ENCODE peak calls at places on chromosomes 5 and 9, in four cellular contexts. R is cardiac fibroblast, M is fibroblast of lung, U is sigmoid colon. S is an unnamed sample.
A peak's percentile ranks its signal among the peaks of the same experiment; 100 is the strongest.

GRCh38 chr5:1730487-1730847 is 69.2 kb downstream of the MRPL36 start:
- DNase-seq in R (no peak), M (no peak), U (peak; percentile 35), S (no peak)

GRCh38 chr5:150000990-150001659 is 586 bp downstream of the HMGXB3 start:
- DNase-seq in M (peak; percentile 56), R (peak; percentile 55), U (peak; percentile 69), S (peak; percentile 24)

GRCh38 chr9:128635266-128636023 is 21.2 kb downstream of the DYNC2I2 start:
- DNase-seq in M (peak; percentile 95), R (peak; percentile 97), U (peak; percentile 92), S (peak; percentile 94)

GRCh38 chr5:178530526-178530925 is 59.7 kb downstream of the COL23A1 start:
- DNase-seq in U (no peak), R (no peak), M (no peak), S (no peak)

GRCh38 chr5:180977852-180978251 is 10.8 kb upstream of the BTNL3 start:
- DNase-seq in U (no peak), R (no peak), M (no peak), S (no peak)

GRCh38 chr9:79257215-79257614 is 314.6 kb upstream of the TLE4 start:
- DNase-seq in M (peak; percentile 62), U (no peak), R (no peak), S (no peak)

GRCh38 chr5:1048861-1049838 is 40.5 kb downstream of the NKD2 start:
- DNase-seq in M (no peak), U (peak; percentile 57), R (no peak), S (no peak)

GRCh38 chr5:149166128-149166527 is 24.8 kb downstream of the ABLIM3 start:
- DNase-seq in R (peak; percentile 39), U (no peak), M (peak; percentile 85), S (no peak)

GRCh38 chr5:1565737-1566734 is 42.3 kb upstream of the LPCAT1 start:
- DNase-seq in R (no peak), U (no peak), M (no peak), S (no peak)

GRCh38 chr9:122008559-122008958 is 84.5 kb downstream of the TTLL11 start:
- DNase-seq in R (no peak), U (no peak), M (no peak), S (no peak)

GRCh38 chr5:82804151-82804690 is 273.0 kb downstream of the TMEM167A start:
- DNase-seq in U (no peak), M (no peak), R (no peak), S (no peak)

GRCh38 chr5:178793156-178793555 is 62.7 kb upstream of the ZNF354A start:
- DNase-seq in M (no peak), R (no peak), U (peak; percentile 43), S (no peak)

GRCh38 chr5:131252824-131253171 is 11.1 kb upstream of the CDC42SE2 start:
- DNase-seq in U (peak; percentile 70), R (no peak), M (no peak), S (no peak)

GRCh38 chr5:131766689-131767088 is 30.1 kb downstream of the FNIP1 start:
- DNase-seq in M (no peak), R (peak; percentile 31), U (no peak), S (no peak)

GRCh38 chr5:138033916-138034315 is 1.0 kb upstream of the FAM13B start:
- DNase-seq in R (no peak), U (no peak), M (peak; percentile 66), S (peak; percentile 39)

GRCh38 chr5:13943691-13944090 is 797 bp downstream of the DNAH5 start:
- DNase-seq in U (no peak), M (peak; percentile 5), R (no peak), S (no peak)

GRCh38 chr5:54480296-54480695 is 24.8 kb downstream of the HSPB3 start:
- DNase-seq in M (peak; percentile 40), R (no peak), U (no peak), S (no peak)

GRCh38 chr9:20558609-20559016 is 63.7 kb downstream of the MLLT3 start:
- DNase-seq in U (no peak), M (peak; percentile 87), R (peak; percentile 68), S (peak; percentile 91)

GRCh38 chr9:91953723-91954122 is 3.7 kb upstream of the ROR2 start:
- DNase-seq in R (no peak), U (no peak), M (no peak), S (no peak)

GRCh38 chr5:53008751-53009150 is 19.6 kb downstream of the ITGA2 start:
- DNase-seq in U (no peak), R (no peak), M (peak; percentile 63), S (peak; percentile 53)

GRCh38 chr5:127810707-127811106 is 107.5 kb downstream of the CCDC192 start:
- DNase-seq in M (no peak), R (no peak), U (no peak), S (no peak)

GRCh38 chr5:176414704-176415103 is 1.6 kb downstream of the CLTB start:
- DNase-seq in U (no peak), M (no peak), R (no peak), S (no peak)

GRCh38 chr9:95725045-95725444 is 150.4 kb upstream of the ERCC6L2 start:
- DNase-seq in R (no peak), M (no peak), U (no peak), S (no peak)

GRCh38 chr5:134245101-134245604 is 19.3 kb upstream of the PPP2CA start:
- DNase-seq in R (peak; percentile 76), M (peak; percentile 84), U (no peak), S (peak; percentile 82)

GRCh38 chr9:88189371-88189770 is 51.1 kb upstream of the SPATA31C2 start:
- DNase-seq in M (no peak), U (no peak), R (no peak), S (no peak)

GRCh38 chr9:88183798-88184495 is 45.7 kb upstream of the SPATA31C2 start:
- DNase-seq in R (no peak), M (peak; percentile 25), U (no peak), S (no peak)

GRCh38 chr9:88184986-88185385 is 46.7 kb upstream of the SPATA31C2 start:
- DNase-seq in U (no peak), M (no peak), R (no peak), S (no peak)

GRCh38 chr9:88186495-88187110 is 48.3 kb upstream of the SPATA31C2 start:
- DNase-seq in R (no peak), U (no peak), M (no peak), S (no peak)

GRCh38 chr9:88187631-88188030 is 49.4 kb upstream of the SPATA31C2 start:
- DNase-seq in R (peak; percentile 26), M (no peak), U (no peak), S (no peak)
- H3K4me3 ChIP-seq in R (no peak overlapping the region), M (no peak overlapping the region), U (no peak overlapping the region), S (no peak overlapping the region)

GRCh38 chr5:170769236-170769635 is 14.3 kb upstream of the GABRP start:
- DNase-seq in U (no peak), M (no peak), R (no peak), S (no peak)
- TF ChIP-seq CTCF in U (no peak), M (no peak), R (no peak), S (no peak)

GRCh38 chr5:77211691-77212047 is 1.2 kb downstream of the PDE8B start:
- DNase-seq in M (no peak), R (no peak), U (no peak), S (no peak)
- H3K4me3 ChIP-seq in M (no peak overlapping the region), R (no peak overlapping the region), U (peak overlapping the region; percentile 75), S (no peak overlapping the region)

GRCh38 chr5:93789173-93790070 is 48.0 kb upstream of the POU5F2 start:
- DNase-seq in R (peak; percentile 49), M (peak; percentile 85), U (no peak), S (peak; percentile 79)

GRCh38 chr5:93791520-93791972 is 50.1 kb upstream of the POU5F2 start:
- DNase-seq in M (no peak), U (no peak), R (peak; percentile 8), S (peak; percentile 77)

GRCh38 chr5:93787598-93787997 is 46.2 kb upstream of the POU5F2 start:
- DNase-seq in U (no peak), M (no peak), R (no peak), S (no peak)

GRCh38 chr5:93793159-93793781 is 51.9 kb upstream of the POU5F2 start:
- DNase-seq in R (no peak), M (no peak), U (no peak), S (no peak)

DNA sequence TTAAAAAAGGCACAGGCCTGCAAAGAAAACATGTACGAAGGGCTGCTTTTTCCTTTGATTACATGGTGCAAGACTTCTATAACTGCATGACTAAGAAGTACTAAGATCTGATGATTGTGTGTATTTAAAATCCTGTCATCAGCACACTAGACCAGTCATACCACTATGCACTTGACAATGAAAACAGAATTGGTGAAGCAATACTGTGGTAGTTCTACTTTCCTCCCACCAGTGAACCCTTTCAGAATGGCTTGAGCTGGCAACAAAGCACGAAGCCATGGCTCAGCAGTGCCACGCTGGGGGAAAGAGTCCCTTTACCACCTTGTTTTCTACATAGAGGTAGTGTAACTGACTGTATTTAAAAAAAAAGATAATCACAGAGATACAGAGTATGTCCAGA is 49.0 kb upstream of the POU5F2 start:
- DNase-seq in R (peak; percentile 22), M (peak; percentile 41), U (no peak), S (peak; percentile 14)
- TF ChIP-seq CTCF in R (no peak), M (peak; percentile 11), U (no peak), S (no peak)

GRCh38 chr5:151679421-151680155 is 7.1 kb downstream of the SPARC start:
- DNase-seq in M (peak; percentile 32), U (peak; percentile 57), R (no peak), S (no peak)

GRCh38 chr5:151682751-151683331 is 3.9 kb downstream of the SPARC start:
- DNase-seq in U (no peak), M (peak; percentile 55), R (peak; percentile 67), S (no peak)

GRCh38 chr5:151682240-151682639 is 4.5 kb downstream of the SPARC start:
- DNase-seq in M (peak; percentile 51), R (no peak), U (no peak), S (no peak)

GRCh38 chr5:151678713-151679112 is 8.0 kb downstream of the SPARC start:
- DNase-seq in U (peak; percentile 45), R (no peak), M (peak; percentile 13), S (no peak)

DNA sequence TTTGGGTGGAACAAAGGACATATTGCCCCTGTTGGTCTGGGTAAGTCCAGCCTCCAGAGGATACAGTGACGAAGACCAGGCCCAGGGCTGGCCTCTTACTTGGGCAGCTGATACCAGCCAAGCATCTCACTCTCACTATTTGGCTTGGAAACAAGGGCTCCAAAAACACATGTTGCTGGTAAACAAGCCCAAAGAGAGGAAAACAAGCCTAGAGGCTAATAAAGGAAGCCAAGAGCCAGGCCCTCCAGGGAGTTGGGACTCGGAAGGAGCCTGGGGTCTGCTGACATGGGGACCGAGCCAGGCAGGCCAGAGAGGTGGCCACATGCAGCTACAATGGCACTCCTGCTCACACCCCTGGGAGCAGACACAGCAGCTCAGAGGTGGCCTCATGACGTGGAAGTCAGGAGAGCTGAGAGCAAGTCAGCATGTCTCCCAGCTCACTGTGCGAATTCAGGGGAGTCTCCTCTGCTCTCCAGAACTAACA is 5.7 kb downstream of the SPARC start:
- DNase-seq in M (peak; percentile 32), R (peak; percentile 59), U (peak; percentile 70), S (no peak)
- H3K4me3 ChIP-seq in M (peak overlapping the region; percentile 10), R (peak overlapping the region; percentile 19), U (no peak overlapping the region), S (no peak overlapping the region)

GRCh38 chr5:141040093-141040762 is 10.9 kb upstream of the PCDHB1 start:
- DNase-seq in M (no peak), R (peak; percentile 5), U (no peak), S (no peak)
- TF ChIP-seq CTCF in M (no peak), R (peak; percentile 42), U (no peak), S (no peak)

DNA sequence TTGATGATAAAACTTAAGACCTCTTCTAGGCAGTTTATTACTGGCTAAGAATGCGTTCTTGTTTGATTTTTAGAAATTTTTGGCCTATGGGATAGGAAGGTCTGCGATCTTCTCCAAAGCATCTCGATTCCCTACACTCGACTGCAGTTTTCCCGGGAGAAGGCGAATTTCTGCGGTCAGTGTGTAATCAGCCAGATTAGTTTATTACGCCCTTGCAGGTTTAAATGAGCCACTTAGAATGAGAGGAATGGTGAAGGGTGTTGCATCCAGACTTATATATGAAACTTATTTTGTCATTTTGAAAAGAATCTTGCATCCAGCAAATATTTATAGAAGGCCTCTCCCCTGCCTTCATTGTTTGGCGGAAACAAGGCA is 1.2 kb downstream of the MTAP start:
- DNase-seq in R (no peak), U (no peak), M (peak; percentile 57), S (peak; percentile 19)
- H3K4me3 ChIP-seq in R (peak overlapping the region; percentile 74), U (peak overlapping the region; percentile 76), M (peak overlapping the region; percentile 81), S (peak overlapping the region; percentile 74)